ENCODE peak calls at places on chromosomes 7 and 10, in four cellular contexts. V, Q, X and K are unnamed samples.

GRCh38 chr10:105615986-105616385 is 974.9 kb downstream of the SORCS3 start:
- DNase-seq in X (no peak), V (no peak), Q (no peak), K (no peak)

GRCh38 chr7:400901-401485 is 111.0 kb downstream of the FOXL3 start:
- DNase-seq in V (no peak), Q (no peak), X (peak; percentile 9), K (no peak)

GRCh38 chr7:122675621-122676020 is 23.3 kb downstream of the RNF133 start:
- DNase-seq in Q (no peak), X (no peak), V (no peak), K (no peak)

GRCh38 chr7:50497968-50498367 is 47.8 kb upstream of the FIGNL1 start:
- DNase-seq in Q (no peak), V (no peak), X (no peak), K (no peak)

GRCh38 chr7:99623091-99623693 is 6.4 kb downstream of the ZSCAN25 start:
- DNase-seq in X (no peak), Q (no peak), V (no peak), K (no peak)

GRCh38 chr10:110916554-110917346 is 2.2 kb downstream of the BBIP1 start:
- DNase-seq in V (no peak), Q (no peak), X (no peak), K (no peak)

GRCh38 chr7:101553018-101553770 is 75.9 kb downstream of the MYL10 start:
- DNase-seq in V (no peak), Q (no peak), X (no peak), K (no peak)

GRCh38 chr7:23622469-23622868 is 25.3 kb downstream of the CCDC126 start:
- DNase-seq in X (no peak), V (no peak), Q (no peak), K (no peak)

GRCh38 chr10:81696609-81697388 is 178.2 kb upstream of the NRG3 start:
- DNase-seq in Q (no peak), X (no peak), V (no peak), K (no peak)

GRCh38 chr7:135519871-135520270 is 10.0 kb upstream of the CNOT4 start:
- DNase-seq in V (no peak), X (no peak), Q (no peak), K (no peak)

GRCh38 chr10:86225098-86225782 is 141.4 kb downstream of the GRID1 start:
- DNase-seq in Q (no peak), X (no peak), V (no peak), K (no peak)

GRCh38 chr10:122949296-122949695 is 4.7 kb downstream of the C10orf88 start:
- DNase-seq in X (no peak), Q (no peak), V (no peak), K (no peak)

GRCh38 chr10:131901181-131901829 is 497 bp downstream of the PPP2R2D start:
- DNase-seq in V (no peak), X (peak; percentile 48), Q (peak; percentile 21), K (no peak)

GRCh38 chr7:2537981-2538851 is 17.1 kb downstream of the BRAT1 start:
- DNase-seq in Q (no peak), V (no peak), X (no peak), K (no peak)

GRCh38 chr10:94630017-94630688 is 53.4 kb upstream of the CYP2C18 start:
- DNase-seq in X (no peak), V (peak; percentile 37), Q (no peak), K (no peak)

GRCh38 chr7:132423594-132424200 is 152.6 kb downstream of the PLXNA4 start:
- DNase-seq in V (no peak), X (no peak), Q (no peak), K (no peak)

GRCh38 chr10:70991140-70992124 is 103.1 kb upstream of the PCBD1 start:
- DNase-seq in X (no peak), V (no peak), Q (no peak), K (no peak)

GRCh38 chr10:98790817-98791216 is 344.1 kb upstream of the HPS1 start:
- DNase-seq in X (no peak), V (no peak), Q (no peak), K (no peak)

GRCh38 chr7:1672851-1673486 is 2.9 kb downstream of the ELFN1 start:
- DNase-seq in Q (no peak), X (no peak), V (no peak), K (no peak)

GRCh38 chr10:119149723-119150122 is 15.8 kb downstream of the SFXN4 start:
- DNase-seq in X (no peak), V (no peak), Q (no peak), K (no peak)

GRCh38 chr10:108375691-108376090 is 1211.2 kb upstream of the SORCS1 start:
- DNase-seq in V (no peak), Q (no peak), X (no peak), K (no peak)